ENCODE peak calls at places on chromosomes 5 and 9, in nine cellular contexts. One of them, this sample, is unnamed.

GRCh38 chr5:126552614-126553013 is 42.4 kb downstream of the ALDH7A1 start:
- DNase-seq in PC-3: no peak
- DNase-seq in psoas muscle: no peak
- DNase-seq in heart right ventricle: no peak
- DNase-seq in PC-9: no peak
- DNase-seq in cardiac fibroblast: no peak
- DNase-seq in left ventricle myocardium inferior: no peak
- DNase-seq in foreskin fibroblast: no peak
- DNase-seq in tibial nerve: no peak
- DNase-seq in this sample: no peak

GRCh38 chr9:2679011-2679410 is 38.3 kb upstream of the KCNV2 start:
- DNase-seq in PC-3: no peak
- DNase-seq in psoas muscle: no peak
- DNase-seq in heart right ventricle: no peak
- DNase-seq in PC-9: no peak
- DNase-seq in cardiac fibroblast: no peak
- DNase-seq in left ventricle myocardium inferior: no peak
- DNase-seq in foreskin fibroblast: no peak
- DNase-seq in tibial nerve: no peak
- DNase-seq in this sample: no peak

GRCh38 chr5:81631124-81631523 is 119.8 kb downstream of the SSBP2 start:
- DNase-seq in PC-3: no peak
- DNase-seq in psoas muscle: no peak
- DNase-seq in heart right ventricle: no peak
- DNase-seq in PC-9: no peak
- DNase-seq in cardiac fibroblast: no peak
- DNase-seq in left ventricle myocardium inferior: no peak
- DNase-seq in foreskin fibroblast: no peak
- DNase-seq in tibial nerve: no peak
- DNase-seq in this sample: no peak

GRCh38 chr5:114726126-114726525 is 364.3 kb downstream of the KCNN2 start:
- DNase-seq in PC-3: no peak
- DNase-seq in psoas muscle: no peak
- DNase-seq in heart right ventricle: no peak
- DNase-seq in PC-9: no peak
- DNase-seq in cardiac fibroblast: no peak
- DNase-seq in left ventricle myocardium inferior: no peak
- DNase-seq in foreskin fibroblast: no peak
- DNase-seq in tibial nerve: no peak
- DNase-seq in this sample: no peak

GRCh38 chr5:74684900-74685851 is at the start of gene HEXB:
- DNase-seq in PC-3: peak
- DNase-seq in psoas muscle: peak
- DNase-seq in heart right ventricle: peak
- DNase-seq in PC-9: peak
- DNase-seq in cardiac fibroblast: peak
- DNase-seq in left ventricle myocardium inferior: peak
- DNase-seq in foreskin fibroblast: peak
- DNase-seq in tibial nerve: peak
- DNase-seq in this sample: peak

GRCh38 chr5:34717426-34718327 is 61.5 kb downstream of the RAI14 start:
- DNase-seq in PC-3: peak
- DNase-seq in psoas muscle: no peak
- DNase-seq in heart right ventricle: no peak
- DNase-seq in PC-9: peak
- DNase-seq in cardiac fibroblast: peak
- DNase-seq in left ventricle myocardium inferior: no peak
- DNase-seq in foreskin fibroblast: peak
- DNase-seq in tibial nerve: no peak
- DNase-seq in this sample: peak

GRCh38 chr9:15295761-15296405 is 11.1 kb downstream of the TTC39B start:
- DNase-seq in PC-3: no peak
- DNase-seq in psoas muscle: no peak
- DNase-seq in heart right ventricle: no peak
- DNase-seq in PC-9: no peak
- DNase-seq in cardiac fibroblast: peak
- DNase-seq in left ventricle myocardium inferior: no peak
- DNase-seq in foreskin fibroblast: peak
- DNase-seq in tibial nerve: no peak
- DNase-seq in this sample: peak

GRCh38 chr9:110788871-110789270 is 120.3 kb downstream of the MUSK start:
- DNase-seq in PC-3: no peak
- DNase-seq in psoas muscle: no peak
- DNase-seq in heart right ventricle: no peak
- DNase-seq in PC-9: no peak
- DNase-seq in cardiac fibroblast: no peak
- DNase-seq in left ventricle myocardium inferior: no peak
- DNase-seq in foreskin fibroblast: no peak
- DNase-seq in tibial nerve: no peak
- DNase-seq in this sample: no peak

GRCh38 chr5:153813871-153814270 is 224.8 kb downstream of the FAM114A2 start:
- DNase-seq in PC-3: no peak
- DNase-seq in psoas muscle: no peak
- DNase-seq in heart right ventricle: no peak
- DNase-seq in PC-9: no peak
- DNase-seq in cardiac fibroblast: no peak
- DNase-seq in left ventricle myocardium inferior: no peak
- DNase-seq in foreskin fibroblast: no peak
- DNase-seq in tibial nerve: no peak
- DNase-seq in this sample: no peak

GRCh38 chr9:78121488-78121887 is 89.9 kb upstream of the GNAQ start:
- DNase-seq in PC-3: peak
- DNase-seq in psoas muscle: peak
- DNase-seq in heart right ventricle: peak
- DNase-seq in PC-9: peak
- DNase-seq in cardiac fibroblast: peak
- DNase-seq in left ventricle myocardium inferior: peak
- DNase-seq in foreskin fibroblast: peak
- DNase-seq in tibial nerve: peak
- DNase-seq in this sample: peak

GRCh38 chr9:20681467-20681866 is 2.6 kb upstream of the FOCAD start:
- DNase-seq in PC-3: no peak
- DNase-seq in psoas muscle: no peak
- DNase-seq in heart right ventricle: no peak
- DNase-seq in PC-9: no peak
- DNase-seq in cardiac fibroblast: no peak
- DNase-seq in left ventricle myocardium inferior: no peak
- DNase-seq in foreskin fibroblast: no peak
- DNase-seq in tibial nerve: no peak
- DNase-seq in this sample: no peak

GRCh38 chr9:108850293-108850897 is 5.4 kb downstream of the ACTL7B start:
- DNase-seq in PC-3: peak
- DNase-seq in psoas muscle: no peak
- DNase-seq in heart right ventricle: no peak
- DNase-seq in PC-9: no peak
- DNase-seq in cardiac fibroblast: peak
- DNase-seq in left ventricle myocardium inferior: no peak
- DNase-seq in foreskin fibroblast: peak
- DNase-seq in tibial nerve: no peak
- DNase-seq in this sample: peak

GRCh38 chr5:125154321-125154811 is 407.9 kb upstream of the ZNF608 start:
- DNase-seq in PC-3: no peak
- DNase-seq in psoas muscle: no peak
- DNase-seq in heart right ventricle: no peak
- DNase-seq in PC-9: no peak
- DNase-seq in cardiac fibroblast: peak
- DNase-seq in left ventricle myocardium inferior: no peak
- DNase-seq in foreskin fibroblast: no peak
- DNase-seq in tibial nerve: no peak
- DNase-seq in this sample: no peak

GRCh38 chr9:113529336-113530009 is 65.9 kb downstream of the RGS3 start:
- DNase-seq in PC-3: no peak
- DNase-seq in psoas muscle: no peak
- DNase-seq in heart right ventricle: no peak
- DNase-seq in PC-9: no peak
- DNase-seq in cardiac fibroblast: no peak
- DNase-seq in left ventricle myocardium inferior: no peak
- DNase-seq in foreskin fibroblast: no peak
- DNase-seq in tibial nerve: no peak
- DNase-seq in this sample: no peak

GRCh38 chr9:73565833-73566465 is 414.3 kb downstream of the ANXA1 start:
- DNase-seq in PC-3: peak
- DNase-seq in psoas muscle: no peak
- DNase-seq in heart right ventricle: no peak
- DNase-seq in PC-9: peak
- DNase-seq in cardiac fibroblast: peak
- DNase-seq in left ventricle myocardium inferior: no peak
- DNase-seq in foreskin fibroblast: no peak
- DNase-seq in tibial nerve: no peak
- DNase-seq in this sample: peak

GRCh38 chr5:157265714-157266285 is at the start of gene CYFIP2:
- DNase-seq in PC-3: peak
- DNase-seq in psoas muscle: peak
- DNase-seq in heart right ventricle: no peak
- DNase-seq in PC-9: peak
- DNase-seq in cardiac fibroblast: no peak
- DNase-seq in left ventricle myocardium inferior: peak
- DNase-seq in foreskin fibroblast: peak
- DNase-seq in tibial nerve: no peak
- DNase-seq in this sample: no peak

GRCh38 chr9:5436441-5436840 is 1.3 kb downstream of the PLGRKT start:
- DNase-seq in PC-3: peak
- DNase-seq in psoas muscle: no peak
- DNase-seq in heart right ventricle: no peak
- DNase-seq in PC-9: no peak
- DNase-seq in cardiac fibroblast: no peak
- DNase-seq in left ventricle myocardium inferior: no peak
- DNase-seq in foreskin fibroblast: no peak
- DNase-seq in tibial nerve: no peak
- DNase-seq in this sample: no peak
- H3K4me3 ChIP-seq in PC-3: peak
- H3K4me3 ChIP-seq in psoas muscle: peak
- H3K4me3 ChIP-seq in heart right ventricle: no peak
- H3K4me3 ChIP-seq in PC-9: peak
- H3K4me3 ChIP-seq in cardiac fibroblast: no peak
- H3K4me3 ChIP-seq in left ventricle myocardium inferior: peak
- H3K4me3 ChIP-seq in foreskin fibroblast: no peak
- H3K4me3 ChIP-seq in tibial nerve: no peak
- H3K4me3 ChIP-seq in this sample: no peak

DNA sequence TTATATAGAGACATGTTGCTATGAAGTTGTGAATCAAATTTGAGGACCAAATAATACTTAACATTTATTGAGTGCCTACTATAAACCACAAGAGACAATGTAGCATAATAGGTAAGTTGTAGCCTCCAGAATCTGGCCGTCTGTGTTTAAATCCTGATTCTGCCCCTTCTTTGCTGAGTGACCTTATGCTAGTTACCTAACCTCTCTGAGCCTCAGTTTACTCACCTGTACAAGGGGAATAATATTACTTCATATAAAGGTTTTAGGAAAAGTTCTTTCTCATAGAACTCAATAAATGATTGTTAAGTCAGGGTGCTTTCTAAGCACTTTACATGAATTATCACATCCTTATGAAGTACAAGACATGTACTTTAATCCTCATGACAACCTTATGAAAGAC is 120.6 kb downstream of the NDUFS4 start:
- DNase-seq in PC-3: no peak
- DNase-seq in psoas muscle: no peak
- DNase-seq in heart right ventricle: no peak
- DNase-seq in PC-9: no peak
- DNase-seq in cardiac fibroblast: no peak
- DNase-seq in left ventricle myocardium inferior: no peak
- DNase-seq in foreskin fibroblast: no peak
- DNase-seq in tibial nerve: no peak
- DNase-seq in this sample: no peak
- TF ChIP-seq CTCF in PC-3: no peak
- TF ChIP-seq CTCF in psoas muscle: no peak
- TF ChIP-seq CTCF in heart right ventricle: no peak
- TF ChIP-seq CTCF in PC-9: no peak
- TF ChIP-seq CTCF in cardiac fibroblast: no peak
- TF ChIP-seq CTCF in left ventricle myocardium inferior: no peak
- TF ChIP-seq CTCF in foreskin fibroblast: no peak
- TF ChIP-seq CTCF in tibial nerve: no peak
- TF ChIP-seq CTCF in this sample: no peak

GRCh38 chr9:126403451-126403850 is 76.8 kb downstream of the MVB12B start:
- DNase-seq in PC-3: no peak
- DNase-seq in psoas muscle: no peak
- DNase-seq in heart right ventricle: no peak
- DNase-seq in PC-9: no peak
- DNase-seq in cardiac fibroblast: no peak
- DNase-seq in left ventricle myocardium inferior: no peak
- DNase-seq in foreskin fibroblast: peak
- DNase-seq in tibial nerve: no peak
- DNase-seq in this sample: no peak

GRCh38 chr9:126407125-126407870 is 80.7 kb downstream of the MVB12B start:
- DNase-seq in PC-3: peak
- DNase-seq in psoas muscle: no peak
- DNase-seq in heart right ventricle: no peak
- DNase-seq in PC-9: no peak
- DNase-seq in cardiac fibroblast: peak
- DNase-seq in left ventricle myocardium inferior: no peak
- DNase-seq in foreskin fibroblast: peak
- DNase-seq in tibial nerve: no peak
- DNase-seq in this sample: peak

GRCh38 chr9:126410229-126410628 is 83.6 kb downstream of the MVB12B start:
- DNase-seq in PC-3: no peak
- DNase-seq in psoas muscle: no peak
- DNase-seq in heart right ventricle: no peak
- DNase-seq in PC-9: no peak
- DNase-seq in cardiac fibroblast: no peak
- DNase-seq in left ventricle myocardium inferior: no peak
- DNase-seq in foreskin fibroblast: no peak
- DNase-seq in tibial nerve: no peak
- DNase-seq in this sample: no peak

GRCh38 chr9:126404459-126404858 is 77.8 kb downstream of the MVB12B start:
- DNase-seq in PC-3: no peak
- DNase-seq in psoas muscle: no peak
- DNase-seq in heart right ventricle: no peak
- DNase-seq in PC-9: no peak
- DNase-seq in cardiac fibroblast: no peak
- DNase-seq in left ventricle myocardium inferior: no peak
- DNase-seq in foreskin fibroblast: no peak
- DNase-seq in tibial nerve: no peak
- DNase-seq in this sample: no peak

GRCh38 chr9:126406075-126406675 is 79.5 kb downstream of the MVB12B start:
- DNase-seq in PC-3: no peak
- DNase-seq in psoas muscle: no peak
- DNase-seq in heart right ventricle: no peak
- DNase-seq in PC-9: no peak
- DNase-seq in cardiac fibroblast: no peak
- DNase-seq in left ventricle myocardium inferior: no peak
- DNase-seq in foreskin fibroblast: peak
- DNase-seq in tibial nerve: no peak
- DNase-seq in this sample: no peak
- H3K4me3 ChIP-seq in PC-3: no peak
- H3K4me3 ChIP-seq in psoas muscle: no peak
- H3K4me3 ChIP-seq in heart right ventricle: no peak
- H3K4me3 ChIP-seq in PC-9: no peak
- H3K4me3 ChIP-seq in cardiac fibroblast: no peak
- H3K4me3 ChIP-seq in left ventricle myocardium inferior: no peak
- H3K4me3 ChIP-seq in foreskin fibroblast: peak
- H3K4me3 ChIP-seq in tibial nerve: no peak
- H3K4me3 ChIP-seq in this sample: no peak

DNA sequence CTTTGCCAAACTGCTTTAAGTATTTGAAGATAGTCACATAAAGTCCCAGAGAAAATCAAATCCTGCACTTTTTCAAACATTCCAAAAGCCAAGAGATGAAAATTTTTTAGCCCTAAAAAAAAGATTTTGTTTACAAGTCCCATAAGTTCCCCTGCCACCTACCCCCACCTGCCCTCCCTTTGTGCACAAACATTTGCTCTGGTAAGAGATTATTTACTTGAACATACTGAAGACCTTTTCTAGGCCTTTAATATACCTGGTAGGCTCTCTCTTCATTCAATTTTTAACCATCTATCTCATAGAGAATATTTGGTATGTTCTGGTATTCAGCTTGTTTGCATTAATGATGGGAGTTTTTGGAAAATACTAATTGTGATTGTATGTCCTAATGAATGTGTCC is 50.3 kb downstream of the MEGF9 start:
- DNase-seq in PC-3: no peak
- DNase-seq in psoas muscle: no peak
- DNase-seq in heart right ventricle: no peak
- DNase-seq in PC-9: no peak
- DNase-seq in cardiac fibroblast: no peak
- DNase-seq in left ventricle myocardium inferior: no peak
- DNase-seq in foreskin fibroblast: no peak
- DNase-seq in tibial nerve: no peak
- DNase-seq in this sample: no peak
- TF ChIP-seq CTCF in PC-3: no peak
- TF ChIP-seq CTCF in psoas muscle: no peak
- TF ChIP-seq CTCF in heart right ventricle: no peak
- TF ChIP-seq CTCF in PC-9: no peak
- TF ChIP-seq CTCF in cardiac fibroblast: no peak
- TF ChIP-seq CTCF in left ventricle myocardium inferior: no peak
- TF ChIP-seq CTCF in foreskin fibroblast: no peak
- TF ChIP-seq CTCF in tibial nerve: no peak
- TF ChIP-seq CTCF in this sample: no peak